ENCODE peak calls at places on chromosomes 12 and 14, in five cellular contexts. R is AG09309, U is lower lobe of right lung, E is pancreas, T is progenitor cell of endocrine pancreas. S is an unnamed sample.

GRCh38 chr12:52058631-52059324 is 7.5 kb downstream of the NR4A1 start:
- DNase-seq in E (peak), T (no peak), R (no peak), U (peak), S (no peak)

GRCh38 chr12:106046947-106047346 is 91.8 kb downstream of the NUAK1 start:
- DNase-seq in R (no peak), U (no peak), E (no peak), T (no peak), S (no peak)

GRCh38 chr14:71497645-71498086 is 434.6 kb upstream of the RGS6 start:
- DNase-seq in R (no peak), T (no peak), E (no peak), U (no peak), S (no peak)

GRCh38 chr14:67722293-67722692 is 20.6 kb downstream of the RDH12 start:
- DNase-seq in U (no peak), R (no peak), T (no peak), E (no peak), S (no peak)

GRCh38 chr12:24979971-24980730 is 31.2 kb upstream of the BCAT1 start:
- DNase-seq in U (no peak), T (no peak), R (no peak), E (no peak), S (no peak)

GRCh38 chr14:91163316-91163715 is 49.4 kb downstream of the DGLUCY start:
- DNase-seq in U (no peak), R (no peak), E (no peak), T (no peak), S (no peak)

GRCh38 chr14:67951529-67952120 is 132.0 kb downstream of the RAD51B start:
- DNase-seq in U (no peak), R (no peak), T (no peak), E (no peak), S (no peak)

GRCh38 chr14:101972126-101972785 is 7.9 kb downstream of the DYNC1H1 start:
- DNase-seq in R (peak), U (peak), T (no peak), E (no peak), S (peak)

GRCh38 chr14:99261916-99262787 is 9.8 kb downstream of the BCL11B start:
- DNase-seq in U (no peak), T (no peak), E (no peak), R (no peak), S (no peak)

GRCh38 chr12:118714051-118714460 is 267.3 kb upstream of the SRRM4 start:
- DNase-seq in T (peak), E (no peak), R (no peak), U (no peak), S (no peak)
- TF ChIP-seq CTCF in T (peak), E (peak), R (no peak), U (peak), S (no peak)

GRCh38 chr12:100221523-100221922 is 20.9 kb downstream of the ACTR6 start:
- DNase-seq in E (no peak), U (no peak), T (no peak), R (no peak), S (no peak)
- TF ChIP-seq CTCF in E (no peak), U (no peak), T (no peak), R (no peak), S (no peak)

GRCh38 chr14:95065411-95065810 is 91.9 kb downstream of the DICER1 start:
- DNase-seq in T (no peak), E (no peak), U (no peak), R (no peak), S (no peak)
- TF ChIP-seq CTCF in T (no peak), E (no peak), U (no peak), R (no peak), S (no peak)

GRCh38 chr14:30996892-30997659 is 28.4 kb upstream of the AP4S1 start:
- DNase-seq in E (no peak), U (no peak), T (no peak), R (no peak), S (no peak)

GRCh38 chr14:31000629-31001338 is 24.7 kb upstream of the AP4S1 start:
- DNase-seq in T (no peak), R (no peak), U (no peak), E (no peak), S (no peak)

GRCh38 chr14:31001339-31001658 is 24.1 kb upstream of the AP4S1 start:
- DNase-seq in E (no peak), U (no peak), T (no peak), R (no peak), S (no peak)

GRCh38 chr14:30998100-30998706 is 27.2 kb upstream of the AP4S1 start:
- DNase-seq in T (no peak), E (no peak), R (no peak), U (no peak), S (no peak)

GRCh38 chr14:30999038-30999773 is 26.2 kb upstream of the AP4S1 start:
- DNase-seq in T (no peak), R (no peak), U (no peak), E (no peak), S (no peak)
- TF ChIP-seq CTCF in T (no peak), R (no peak), U (no peak), E (no peak), S (no peak)

GRCh38 chr12:74689071-74689655 is 151.5 kb downstream of the ATXN7L3B start:
- DNase-seq in T (no peak), R (peak), U (no peak), E (no peak), S (peak)
- TF ChIP-seq CTCF in T (peak), R (peak), U (peak), E (peak), S (peak)

DNA sequence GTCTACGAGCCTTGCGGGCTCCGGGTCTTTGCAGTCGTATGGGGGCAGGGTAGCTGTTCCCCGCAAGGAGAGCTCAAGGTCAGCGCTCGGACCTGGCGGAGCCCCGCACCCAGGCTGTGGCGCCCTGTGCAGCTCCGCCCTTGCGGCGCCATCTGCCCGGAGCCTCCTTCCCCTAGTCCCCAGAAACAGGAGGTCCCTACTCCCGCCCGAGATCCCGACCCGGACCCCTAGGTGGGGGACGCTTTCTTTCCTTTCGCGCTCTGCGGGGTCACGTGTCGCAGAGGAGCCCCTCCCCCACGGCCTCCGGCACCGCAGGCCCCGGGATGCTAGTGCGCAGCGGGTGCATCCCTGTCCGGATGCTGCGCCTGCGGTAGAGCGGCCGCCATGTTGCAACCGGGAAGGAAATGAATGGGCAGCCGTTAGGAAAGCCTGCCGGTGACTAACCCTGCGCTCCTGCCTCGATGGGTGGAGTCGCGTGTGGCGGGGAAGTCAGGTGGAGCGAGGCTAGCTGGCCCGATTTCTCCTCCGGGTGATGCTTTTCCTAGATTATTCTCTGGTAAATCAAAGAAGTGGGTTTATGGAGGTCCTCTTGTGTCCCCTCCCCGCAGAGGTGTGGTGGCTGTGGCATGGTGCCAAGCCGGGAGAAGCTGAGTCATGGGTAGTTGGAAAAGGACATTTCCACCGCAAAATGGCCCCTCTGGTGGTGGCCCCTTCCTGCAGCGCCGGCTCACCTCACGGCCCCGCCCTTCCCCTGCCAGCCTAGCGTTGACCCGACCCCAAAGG is 788 bp downstream of the GAPDH start:
- DNase-seq in E (peak), T (peak), R (no peak), U (peak), S (no peak)
- TF ChIP-seq CTCF in E (no peak), T (no peak), R (no peak), U (no peak), S (no peak)

DNA sequence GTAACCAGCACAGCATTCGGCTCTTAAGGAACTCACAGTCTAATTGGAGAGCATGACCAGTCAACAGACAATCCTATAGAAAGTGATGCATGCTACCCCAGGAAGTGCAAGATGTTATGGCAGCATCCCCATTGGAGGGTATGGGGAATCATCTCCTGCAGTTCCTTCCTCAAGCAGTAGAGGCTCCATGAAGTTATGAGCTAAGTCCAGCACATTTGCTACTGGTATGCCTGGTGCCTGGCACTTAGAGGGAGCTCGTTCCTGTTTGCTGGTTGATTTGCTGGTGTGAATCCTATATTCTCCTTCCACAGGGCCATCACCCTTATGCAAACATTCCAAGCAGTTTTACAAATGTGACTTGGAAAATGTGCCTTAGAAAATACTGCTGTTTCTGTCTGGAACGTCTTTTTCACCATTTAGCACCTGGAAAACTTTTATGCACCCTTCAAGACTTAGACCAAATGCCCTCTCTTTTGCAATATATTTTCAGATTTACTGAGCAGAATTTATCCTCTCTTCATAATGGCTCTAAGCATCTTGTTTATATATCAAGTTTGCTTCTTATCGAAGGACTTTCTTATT is 136.1 kb upstream of the WSCD2 start:
- DNase-seq in E (no peak), U (no peak), T (peak), R (no peak), S (no peak)
- TF ChIP-seq CTCF in E (peak), U (peak), T (peak), R (peak), S (peak)

GRCh38 chr12:69630191-69630590 is 19.5 kb upstream of the LRRC10 start:
- DNase-seq in U (no peak), E (no peak), T (no peak), R (no peak), S (no peak)
- TF ChIP-seq CTCF in U (no peak), E (no peak), T (no peak), R (peak), S (peak)

DNA sequence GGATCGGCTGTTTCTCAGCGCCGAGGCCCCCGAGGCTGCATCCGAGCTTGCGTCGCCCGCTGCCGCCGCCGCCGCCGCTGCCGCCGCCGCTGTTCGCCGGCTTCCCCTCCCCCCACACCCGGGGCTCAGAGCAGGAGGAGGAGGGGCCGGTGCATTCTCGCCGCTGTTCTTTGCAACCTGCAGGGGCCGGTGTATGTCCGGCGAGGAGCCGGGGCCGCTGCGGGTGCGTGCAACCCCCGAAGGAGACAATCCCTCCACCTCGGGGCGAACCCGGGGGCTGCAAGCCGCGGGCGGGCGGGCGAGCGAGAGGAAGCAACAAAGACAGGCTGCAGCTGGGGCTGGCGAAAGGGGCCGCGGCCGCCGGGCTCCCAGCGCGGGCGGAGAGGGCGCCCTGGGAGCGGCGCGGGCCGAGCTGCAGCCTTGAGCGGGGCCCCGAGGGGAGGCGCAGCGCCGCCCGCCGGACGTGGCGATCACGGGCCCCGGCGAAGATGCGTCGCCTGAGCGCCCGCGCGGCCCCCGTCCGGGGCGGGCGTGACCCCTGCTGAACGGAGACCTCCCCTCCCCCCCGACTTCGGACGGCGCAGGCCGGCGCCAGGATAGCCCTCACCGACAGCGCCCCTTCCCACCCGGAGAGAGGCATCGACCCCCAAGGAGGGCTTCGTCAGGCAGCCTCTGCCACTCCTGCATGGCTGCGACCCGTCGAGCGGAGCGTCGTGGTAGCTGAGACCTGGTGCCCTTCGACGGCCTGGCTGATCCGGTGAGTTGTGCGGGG is 702 bp downstream of the FAM222A start:
- DNase-seq in T (peak), R (no peak), U (peak), E (peak), S (no peak)
- TF ChIP-seq CTCF in T (peak), R (peak), U (peak), E (peak), S (no peak)

S was measured in AG09319.